ENCODE peak calls at places on chromosomes 4 and X, in seven cellular contexts. Z is cardiac septum, Y is Peyer's patch, F is frontal cortex, B is iris pigment epithelial cell, R is HEK293T, C is WTC11. M is an unnamed sample.

GRCh38 chrX:98605941-98606340 is 1722.2 kb downstream of the RPA4 start:
- DNase-seq in B (no peak), C (no peak), F (no peak), R (no peak), Y (no peak), Z (no peak), M (no peak)

GRCh38 chr4:125013891-125014290 is 300.9 kb upstream of the FAT4 start:
- DNase-seq in Z (no peak), R (no peak), Y (no peak), B (peak), F (no peak), C (no peak), M (no peak)

GRCh38 chr4:144514736-144515135 is 131.2 kb upstream of the HHIP start:
- DNase-seq in R (no peak), Y (no peak), B (no peak), F (no peak), Z (no peak), C (no peak), M (no peak)

GRCh38 chr4:9765091-9765490 is 16.3 kb upstream of the DRD5 start:
- DNase-seq in C (peak), Y (no peak), Z (no peak), F (no peak), B (peak), R (peak), M (no peak)

GRCh38 chrX:38095971-38096529 is 89.7 kb downstream of the SYTL5 start:
- DNase-seq in R (no peak), C (no peak), Y (no peak), Z (no peak), B (peak), F (no peak), M (no peak)

GRCh38 chrX:118498351-118498750 is 2.7 kb downstream of the DOCK11 start:
- DNase-seq in R (no peak), F (no peak), Y (no peak), B (no peak), Z (no peak), C (no peak), M (no peak)

GRCh38 chrX:23898412-23898959 is 9.3 kb downstream of the APOO start:
- DNase-seq in F (no peak), B (peak), C (no peak), Z (no peak), R (no peak), Y (no peak), M (no peak)

GRCh38 chrX:47863187-47863586 is 26.5 kb downstream of the ZNF81 start:
- DNase-seq in B (no peak), C (no peak), F (no peak), R (no peak), Z (no peak), Y (no peak), M (no peak)

GRCh38 chr4:182604161-182604591 is 313.0 kb downstream of the DCTD start:
- DNase-seq in R (no peak), B (peak), Y (no peak), C (no peak), Z (no peak), F (no peak), M (peak)

GRCh38 chr4:101981756-101982155 is 191.2 kb downstream of the BANK1 start:
- DNase-seq in F (no peak), C (no peak), Z (no peak), B (peak), R (no peak), Y (no peak), M (no peak)